ENCODE peak calls at places on chromosomes 1 and 21, in nine cellular contexts. U, K, E, O, I, H, L, A and G are unnamed samples.

GRCh38 chr1:54415986-54416385 is 9.8 kb upstream of the SSBP3 start:
- DNase-seq in H (no peak), E (no peak), A (no peak), L (no peak), I (no peak), K (no peak), O (no peak), U (no peak), G (no peak)

GRCh38 chr1:20476260-20477038 is 9.6 kb downstream of the CAMK2N1 start:
- DNase-seq in E (peak; percentile 62), L (no peak), I (no peak), O (peak; percentile 53), K (no peak), A (peak; percentile 65), U (peak; percentile 18), H (peak; percentile 44), G (no peak)

GRCh38 chr1:89451011-89451410 is 73.6 kb upstream of the LRRC8B start:
- DNase-seq in L (no peak), E (no peak), A (peak; percentile 4), O (no peak), U (peak; percentile 17), H (no peak), K (peak; percentile 24), I (peak; percentile 11), G (peak; percentile 33)

GRCh38 chr1:227923353-227924167 is 24.2 kb downstream of the WNT9A start:
- DNase-seq in L (no peak), K (no peak), U (no peak), A (no peak), O (no peak), H (no peak), E (no peak), I (no peak), G (no peak)

GRCh38 chr21:44596068-44596725 is 3.9 kb upstream of the KRTAP10-6 start:
- DNase-seq in L (no peak), H (no peak), K (peak; percentile 23), E (no peak), O (no peak), I (no peak), U (peak; percentile 18), A (no peak), G (no peak)

GRCh38 chr1:180231506-180232420 is 1.7 kb downstream of the LHX4 start:
- DNase-seq in U (peak; percentile 62), I (peak; percentile 45), K (no peak), L (no peak), O (peak; percentile 82), H (no peak), A (peak; percentile 47), E (peak; percentile 41), G (no peak)

GRCh38 chr1:26771643-26772321 is 16.0 kb upstream of the PIGV start:
- DNase-seq in U (peak; percentile 99), H (no peak), K (peak; percentile 98), A (peak; percentile 99), E (no peak), O (no peak), L (no peak), I (peak; percentile 99), G (peak; percentile 95)

GRCh38 chr1:201656670-201657032 is 117.7 kb downstream of the NAV1 start:
- DNase-seq in H (peak; percentile 49), A (peak; percentile 83), O (no peak), U (peak; percentile 48), E (no peak), K (peak; percentile 31), L (no peak), I (peak; percentile 74), G (no peak)

GRCh38 chr1:80468356-80468755 is 1332.4 kb upstream of the ADGRL2 start:
- DNase-seq in K (no peak), A (no peak), O (no peak), H (no peak), I (no peak), L (no peak), U (no peak), E (no peak), G (no peak)

GRCh38 chr1:244388961-244389360 is 62.7 kb downstream of the ADSS2 start:
- DNase-seq in I (peak; percentile 54), L (no peak), K (peak; percentile 9), H (no peak), A (peak; percentile 79), O (no peak), E (no peak), U (no peak), G (no peak)

GRCh38 chr1:8239039-8239305 is 78.9 kb upstream of the SLC45A1 start:
- DNase-seq in U (peak; percentile 85), A (peak; percentile 84), O (no peak), K (peak; percentile 71), H (peak; percentile 20), E (no peak), I (peak; percentile 58), L (no peak), G (no peak)

GRCh38 chr1:18211764-18212163 is 104.2 kb downstream of the IGSF21 start:
- DNase-seq in I (no peak), K (no peak), U (no peak), O (no peak), H (no peak), E (no peak), A (no peak), L (no peak), G (no peak)

GRCh38 chr1:18217398-18218043 is 109.9 kb downstream of the IGSF21 start:
- DNase-seq in L (no peak), I (peak; percentile 1), H (no peak), A (no peak), E (peak; percentile 27), O (no peak), U (peak; percentile 5), K (peak; percentile 13), G (peak; percentile 3)
- TF ChIP-seq CTCF in L (no peak), I (no peak), H (peak; percentile 28), A (peak; percentile 10), E (peak; percentile 37), O (peak; percentile 47), U (peak; percentile 19), K (peak; percentile 38), G (peak; percentile 42)

DNA sequence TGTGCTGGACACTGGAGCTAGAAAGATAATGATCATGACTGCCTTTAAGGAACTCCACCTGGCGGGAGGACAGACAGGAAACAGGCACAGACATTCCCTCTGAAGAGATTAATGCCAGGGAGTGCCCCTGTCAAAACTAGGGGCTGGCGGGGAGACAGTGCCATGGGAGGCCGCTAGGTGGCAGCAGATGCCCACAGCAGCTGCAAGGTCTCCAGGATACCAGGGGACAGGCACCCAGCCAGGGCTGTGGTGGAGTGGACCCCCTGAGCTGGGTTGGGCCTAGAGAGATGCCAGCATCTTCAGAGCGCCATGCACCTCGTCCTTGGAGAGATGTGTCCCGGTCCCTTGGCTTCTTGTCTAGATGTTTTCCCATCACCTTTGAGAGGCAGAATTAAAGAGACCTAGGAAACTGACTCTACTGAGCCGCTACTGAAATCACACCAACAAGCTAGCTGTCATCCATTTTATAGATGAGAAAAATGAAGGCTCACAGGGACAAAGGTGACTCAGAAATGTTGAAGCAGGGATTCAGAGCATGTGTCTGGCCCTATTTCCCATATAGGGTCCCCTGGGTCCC is 3.6 kb downstream of the REN start:
- DNase-seq in K (peak; percentile 46), U (peak; percentile 70), A (peak; percentile 63), L (peak; percentile 90), E (peak; percentile 91), H (peak; percentile 78), I (peak; percentile 56), O (peak; percentile 81), G (peak; percentile 47)
- TF ChIP-seq CTCF in K (peak; percentile 95), U (peak; percentile 99), A (peak; percentile 99), L (peak; percentile 99), E (peak; percentile 100), H (peak; percentile 100), I (peak; percentile 99), O (peak; percentile 98), G (peak; percentile 100)

DNA sequence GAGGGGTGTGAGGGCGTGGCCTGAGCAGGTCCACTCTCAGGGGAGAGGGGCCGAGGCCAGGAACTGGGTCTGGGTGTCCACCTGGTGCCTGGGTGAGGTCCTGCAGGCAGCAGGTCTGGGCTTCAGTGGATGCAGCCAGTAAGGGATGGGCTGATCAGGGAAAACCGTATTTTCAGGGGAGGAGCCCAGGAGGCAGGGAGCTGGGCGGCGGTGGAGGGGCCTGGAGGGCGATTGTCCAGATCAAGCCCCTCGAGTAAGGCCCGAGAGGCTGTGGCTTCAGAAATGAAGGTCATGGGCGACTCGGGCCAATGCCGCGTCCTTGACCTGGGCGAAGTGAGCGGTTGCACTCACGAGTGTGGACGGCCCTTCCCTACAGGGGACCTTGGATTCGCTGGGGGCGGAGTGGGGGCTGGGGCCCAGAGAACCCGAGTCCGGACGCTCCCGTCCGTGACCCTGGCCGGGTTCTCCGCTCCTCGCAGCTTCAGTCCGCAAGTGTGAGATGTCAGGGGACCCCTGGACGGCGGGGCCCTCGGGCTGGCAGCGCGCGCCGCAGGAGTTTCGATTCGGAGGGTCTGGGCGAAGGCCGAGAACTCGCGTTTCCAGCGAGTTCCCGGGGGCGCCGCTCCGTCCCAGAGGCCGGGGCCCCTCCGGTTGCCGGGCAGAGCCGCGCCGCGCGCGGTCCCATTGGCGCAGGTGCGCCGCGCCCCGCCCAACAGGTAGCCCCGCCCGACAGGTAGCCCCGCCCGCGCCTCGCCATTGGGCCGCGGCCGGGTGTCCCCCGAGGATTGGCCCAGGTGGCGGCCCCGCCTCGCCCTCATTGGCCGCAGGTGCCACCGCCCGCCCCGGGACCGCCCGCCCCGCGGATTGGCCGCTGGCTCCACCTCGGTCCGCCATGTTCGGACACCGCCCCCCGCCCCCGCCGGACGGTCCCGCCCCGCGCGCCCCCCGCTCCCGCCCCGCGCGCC is at the start of gene PRKCZ:
- DNase-seq in U (no peak), A (peak; percentile 46), I (no peak), K (no peak), O (peak; percentile 97), H (peak; percentile 84), L (peak; percentile 94), E (peak; percentile 93), G (no peak)
- TF ChIP-seq CTCF in U (peak; percentile 13), A (peak; percentile 21), I (no peak), K (peak; percentile 18), O (peak; percentile 54), H (peak; percentile 35), L (no peak), E (no peak), G (peak; percentile 45)

GRCh38 chr1:156417700-156418015 is 48.6 kb downstream of the RHBG start:
- DNase-seq in U (no peak), L (no peak), O (no peak), K (no peak), A (no peak), E (no peak), H (no peak), I (no peak), G (no peak)

GRCh38 chr1:156421939-156422601 is 53.1 kb downstream of the RHBG start:
- DNase-seq in O (no peak), I (no peak), H (no peak), L (no peak), E (no peak), U (no peak), K (no peak), A (no peak), G (no peak)

GRCh38 chr1:156420209-156421061 is 51.4 kb downstream of the RHBG start:
- DNase-seq in K (no peak), E (no peak), A (no peak), U (no peak), H (no peak), I (no peak), O (peak; percentile 54), L (no peak), G (no peak)

GRCh38 chr1:156421062-156421938 is 52.3 kb downstream of the RHBG start:
- DNase-seq in L (peak; percentile 67), I (peak; percentile 45), O (peak; percentile 93), U (peak; percentile 70), A (peak; percentile 72), H (peak; percentile 72), K (peak; percentile 46), E (peak; percentile 77), G (peak; percentile 33)

DNA sequence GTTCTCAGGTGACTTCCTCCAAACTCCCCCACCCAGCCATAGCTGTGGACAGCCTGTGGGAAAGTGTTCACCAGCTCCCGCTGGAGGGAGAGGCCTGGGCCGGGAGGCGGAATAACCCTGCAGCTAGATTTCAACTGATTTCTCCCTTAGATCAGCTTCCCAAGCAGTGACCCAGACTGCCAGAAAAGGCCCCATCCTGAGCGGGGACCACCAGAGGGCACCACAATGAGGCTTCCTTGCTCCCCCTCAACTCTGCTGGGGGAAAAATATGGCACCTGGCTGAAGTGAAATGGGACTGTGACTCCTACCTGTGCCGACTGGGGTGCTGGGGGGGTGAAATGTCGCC is 50.8 kb downstream of the RHBG start:
- DNase-seq in H (no peak), K (no peak), A (no peak), E (peak; percentile 38), U (no peak), L (no peak), O (peak; percentile 68), I (no peak), G (no peak)
- TF ChIP-seq CTCF in H (no peak), K (peak; percentile 11), A (no peak), E (peak; percentile 28), U (no peak), L (no peak), O (peak; percentile 62), I (no peak), G (peak; percentile 29)